ENCODE peak calls at places on chromosomes 3 and 15, in ten cellular contexts. One of them, this sample, is unnamed.

GRCh38 chr3:71097557-71097956 is 486.0 kb downstream of the FOXP1 start:
- DNase-seq in GM13976: no peak
- DNase-seq in A172: no peak
- DNase-seq in NCI-H2029: no peak
- DNase-seq in NAMALWA: no peak
- DNase-seq in thoracic aorta: no peak
- DNase-seq in PC-3: no peak
- DNase-seq in left colon: no peak
- DNase-seq in iPS-NIHi11: no peak
- DNase-seq in left kidney: peak; percentile 55
- DNase-seq in this sample: no peak

GRCh38 chr15:96340611-96341464 is 10.3 kb downstream of the NR2F2 start:
- DNase-seq in GM13976: no peak
- DNase-seq in A172: peak; percentile 10
- DNase-seq in NCI-H2029: no peak
- DNase-seq in NAMALWA: no peak
- DNase-seq in thoracic aorta: no peak
- DNase-seq in PC-3: peak; percentile 13
- DNase-seq in left colon: peak; percentile 56
- DNase-seq in iPS-NIHi11: peak; percentile 56
- DNase-seq in left kidney: peak; percentile 89
- DNase-seq in this sample: no peak

GRCh38 chr3:42115946-42116345 is 24.8 kb downstream of the TRAK1 start:
- DNase-seq in GM13976: no peak
- DNase-seq in A172: no peak
- DNase-seq in NCI-H2029: no peak
- DNase-seq in NAMALWA: no peak
- DNase-seq in thoracic aorta: no peak
- DNase-seq in PC-3: no peak
- DNase-seq in left colon: no peak
- DNase-seq in iPS-NIHi11: no peak
- DNase-seq in left kidney: no peak
- DNase-seq in this sample: no peak

GRCh38 chr3:195159117-195159818 is 111.7 kb downstream of the XXYLT1 start:
- DNase-seq in GM13976: no peak
- DNase-seq in A172: no peak
- DNase-seq in NCI-H2029: no peak
- DNase-seq in NAMALWA: no peak
- DNase-seq in thoracic aorta: no peak
- DNase-seq in PC-3: no peak
- DNase-seq in left colon: no peak
- DNase-seq in iPS-NIHi11: no peak
- DNase-seq in left kidney: no peak
- DNase-seq in this sample: no peak

GRCh38 chr3:126142652-126143051 is 37.7 kb downstream of the ALDH1L1 start:
- DNase-seq in GM13976: no peak
- DNase-seq in A172: no peak
- DNase-seq in NCI-H2029: no peak
- DNase-seq in NAMALWA: no peak
- DNase-seq in thoracic aorta: no peak
- DNase-seq in PC-3: no peak
- DNase-seq in left colon: no peak
- DNase-seq in iPS-NIHi11: no peak
- DNase-seq in left kidney: no peak
- DNase-seq in this sample: no peak

GRCh38 chr15:69468241-69469121 is 15.9 kb downstream of the RPLP1 start:
- DNase-seq in GM13976: peak; percentile 56
- DNase-seq in A172: peak; percentile 83
- DNase-seq in NCI-H2029: peak; percentile 88
- DNase-seq in NAMALWA: no peak
- DNase-seq in thoracic aorta: no peak
- DNase-seq in PC-3: peak; percentile 93
- DNase-seq in left colon: peak; percentile 37
- DNase-seq in iPS-NIHi11: no peak
- DNase-seq in left kidney: peak; percentile 81
- DNase-seq in this sample: peak; percentile 96

GRCh38 chr3:15271785-15272381 is 60.5 kb downstream of the SH3BP5 start:
- DNase-seq in GM13976: peak; percentile 72
- DNase-seq in A172: peak; percentile 54
- DNase-seq in NCI-H2029: no peak
- DNase-seq in NAMALWA: no peak
- DNase-seq in thoracic aorta: no peak
- DNase-seq in PC-3: no peak
- DNase-seq in left colon: peak; percentile 49
- DNase-seq in iPS-NIHi11: no peak
- DNase-seq in left kidney: no peak
- DNase-seq in this sample: peak; percentile 93

GRCh38 chr3:133989931-133990702 is 39.6 kb downstream of the SLCO2A1 start:
- DNase-seq in GM13976: no peak
- DNase-seq in A172: no peak
- DNase-seq in NCI-H2029: no peak
- DNase-seq in NAMALWA: no peak
- DNase-seq in thoracic aorta: no peak
- DNase-seq in PC-3: no peak
- DNase-seq in left colon: no peak
- DNase-seq in iPS-NIHi11: no peak
- DNase-seq in left kidney: no peak
- DNase-seq in this sample: no peak

GRCh38 chr15:77519540-77519939 is 98.9 kb downstream of the HMG20A start:
- DNase-seq in GM13976: no peak
- DNase-seq in A172: no peak
- DNase-seq in NCI-H2029: no peak
- DNase-seq in NAMALWA: no peak
- DNase-seq in thoracic aorta: no peak
- DNase-seq in PC-3: no peak
- DNase-seq in left colon: no peak
- DNase-seq in iPS-NIHi11: no peak
- DNase-seq in left kidney: no peak
- DNase-seq in this sample: no peak

GRCh38 chr15:56323435-56323834 is 41.8 kb upstream of the TEX9 start:
- DNase-seq in GM13976: no peak
- DNase-seq in A172: no peak
- DNase-seq in NCI-H2029: no peak
- DNase-seq in NAMALWA: no peak
- DNase-seq in thoracic aorta: no peak
- DNase-seq in PC-3: no peak
- DNase-seq in left colon: no peak
- DNase-seq in iPS-NIHi11: no peak
- DNase-seq in left kidney: no peak
- DNase-seq in this sample: no peak

GRCh38 chr3:36707623-36708409 is 56.5 kb downstream of the DCLK3 start:
- DNase-seq in GM13976: no peak
- DNase-seq in A172: peak; percentile 98
- DNase-seq in NCI-H2029: no peak
- DNase-seq in NAMALWA: peak; percentile 16
- DNase-seq in thoracic aorta: no peak
- DNase-seq in PC-3: peak; percentile 54
- DNase-seq in left colon: no peak
- DNase-seq in iPS-NIHi11: no peak
- DNase-seq in left kidney: peak; percentile 33
- DNase-seq in this sample: no peak

GRCh38 chr3:37961622-37962455 is 28.7 kb upstream of the VILL start:
- DNase-seq in GM13976: no peak
- DNase-seq in A172: peak; percentile 43
- DNase-seq in NCI-H2029: no peak
- DNase-seq in NAMALWA: no peak
- DNase-seq in thoracic aorta: no peak
- DNase-seq in PC-3: no peak
- DNase-seq in left colon: no peak
- DNase-seq in iPS-NIHi11: no peak
- DNase-seq in left kidney: peak; percentile 57
- DNase-seq in this sample: no peak

GRCh38 chr15:66830358-66830757 is 128.3 kb downstream of the SMAD6 start:
- DNase-seq in GM13976: no peak
- DNase-seq in A172: peak; percentile 83
- DNase-seq in NCI-H2029: no peak
- DNase-seq in NAMALWA: no peak
- DNase-seq in thoracic aorta: no peak
- DNase-seq in PC-3: peak; percentile 90
- DNase-seq in left colon: no peak
- DNase-seq in iPS-NIHi11: no peak
- DNase-seq in left kidney: no peak
- DNase-seq in this sample: no peak

GRCh38 chr3:12663311-12663935 is 494 bp downstream of the RAF1 start:
- DNase-seq in GM13976: no peak
- DNase-seq in A172: peak; percentile 35
- DNase-seq in NCI-H2029: peak; percentile 33
- DNase-seq in NAMALWA: no peak
- DNase-seq in thoracic aorta: peak; percentile 34
- DNase-seq in PC-3: peak; percentile 56
- DNase-seq in left colon: peak; percentile 62
- DNase-seq in iPS-NIHi11: peak; percentile 62
- DNase-seq in left kidney: peak; percentile 74
- DNase-seq in this sample: peak; percentile 12

GRCh38 chr3:191331443-191331842 is 1.1 kb upstream of the UTS2B start:
- DNase-seq in GM13976: no peak
- DNase-seq in A172: peak; percentile 50
- DNase-seq in NCI-H2029: no peak
- DNase-seq in NAMALWA: no peak
- DNase-seq in thoracic aorta: no peak
- DNase-seq in PC-3: peak; percentile 59
- DNase-seq in left colon: no peak
- DNase-seq in iPS-NIHi11: no peak
- DNase-seq in left kidney: peak; percentile 5
- DNase-seq in this sample: no peak

GRCh38 chr3:111329370-111329769 is 212.6 kb upstream of the CD96 start:
- DNase-seq in GM13976: no peak
- DNase-seq in A172: no peak
- DNase-seq in NCI-H2029: no peak
- DNase-seq in NAMALWA: no peak
- DNase-seq in thoracic aorta: no peak
- DNase-seq in PC-3: no peak
- DNase-seq in left colon: no peak
- DNase-seq in iPS-NIHi11: no peak
- DNase-seq in left kidney: peak; percentile 62
- DNase-seq in this sample: no peak

GRCh38 chr15:40047413-40048154 is 8.6 kb upstream of the SRP14 start:
- DNase-seq in GM13976: peak; percentile 79
- DNase-seq in A172: peak; percentile 84
- DNase-seq in NCI-H2029: peak; percentile 49
- DNase-seq in NAMALWA: peak; percentile 50
- DNase-seq in thoracic aorta: no peak
- DNase-seq in PC-3: peak; percentile 82
- DNase-seq in left colon: peak; percentile 71
- DNase-seq in iPS-NIHi11: no peak
- DNase-seq in left kidney: peak; percentile 95
- DNase-seq in this sample: no peak

GRCh38 chr3:43214616-43215015 is 71.7 kb upstream of the SNRK start:
- DNase-seq in GM13976: no peak
- DNase-seq in A172: peak; percentile 37
- DNase-seq in NCI-H2029: no peak
- DNase-seq in NAMALWA: no peak
- DNase-seq in thoracic aorta: no peak
- DNase-seq in PC-3: peak; percentile 91
- DNase-seq in left colon: no peak
- DNase-seq in iPS-NIHi11: no peak
- DNase-seq in left kidney: no peak
- DNase-seq in this sample: no peak

GRCh38 chr3:191123231-191123630 is 75.8 kb upstream of the OSTN start:
- DNase-seq in GM13976: no peak
- DNase-seq in A172: no peak
- DNase-seq in NCI-H2029: no peak
- DNase-seq in NAMALWA: no peak
- DNase-seq in thoracic aorta: no peak
- DNase-seq in PC-3: no peak
- DNase-seq in left colon: no peak
- DNase-seq in iPS-NIHi11: no peak
- DNase-seq in left kidney: no peak
- DNase-seq in this sample: no peak

GRCh38 chr3:178446054-178446453 is 90.2 kb upstream of the KCNMB2 start:
- DNase-seq in GM13976: no peak
- DNase-seq in A172: no peak
- DNase-seq in NCI-H2029: no peak
- DNase-seq in NAMALWA: no peak
- DNase-seq in thoracic aorta: no peak
- DNase-seq in PC-3: no peak
- DNase-seq in left colon: no peak
- DNase-seq in iPS-NIHi11: no peak
- DNase-seq in left kidney: no peak
- DNase-seq in this sample: no peak

GRCh38 chr3:185283374-185283935 is 29.6 kb upstream of the EHHADH start:
- DNase-seq in GM13976: no peak
- DNase-seq in A172: peak; percentile 26
- DNase-seq in NCI-H2029: no peak
- DNase-seq in NAMALWA: no peak
- DNase-seq in thoracic aorta: no peak
- DNase-seq in PC-3: peak; percentile 50
- DNase-seq in left colon: no peak
- DNase-seq in iPS-NIHi11: no peak
- DNase-seq in left kidney: no peak
- DNase-seq in this sample: no peak

GRCh38 chr3:72144773-72145505 is 360.0 kb upstream of the PROK2 start:
- DNase-seq in GM13976: peak; percentile 38
- DNase-seq in A172: no peak
- DNase-seq in NCI-H2029: no peak
- DNase-seq in NAMALWA: no peak
- DNase-seq in thoracic aorta: no peak
- DNase-seq in PC-3: no peak
- DNase-seq in left colon: no peak
- DNase-seq in iPS-NIHi11: no peak
- DNase-seq in left kidney: no peak
- DNase-seq in this sample: no peak

GRCh38 chr3:195129072-195129643 is 141.8 kb downstream of the XXYLT1 start:
- DNase-seq in GM13976: no peak
- DNase-seq in A172: no peak
- DNase-seq in NCI-H2029: no peak
- DNase-seq in NAMALWA: no peak
- DNase-seq in thoracic aorta: no peak
- DNase-seq in PC-3: no peak
- DNase-seq in left colon: no peak
- DNase-seq in iPS-NIHi11: no peak
- DNase-seq in left kidney: no peak
- DNase-seq in this sample: no peak

GRCh38 chr3:170055209-170055608 is 17.4 kb downstream of the GPR160 start:
- DNase-seq in GM13976: peak; percentile 51
- DNase-seq in A172: peak; percentile 37
- DNase-seq in NCI-H2029: no peak
- DNase-seq in NAMALWA: no peak
- DNase-seq in thoracic aorta: no peak
- DNase-seq in PC-3: peak; percentile 60
- DNase-seq in left colon: no peak
- DNase-seq in iPS-NIHi11: no peak
- DNase-seq in left kidney: no peak
- DNase-seq in this sample: no peak

GRCh38 chr3:37453393-37454391 is 279.3 kb upstream of the LRRFIP2 start:
- DNase-seq in GM13976: no peak
- DNase-seq in A172: no peak
- DNase-seq in NCI-H2029: no peak
- DNase-seq in NAMALWA: no peak
- DNase-seq in thoracic aorta: no peak
- DNase-seq in PC-3: no peak
- DNase-seq in left colon: peak; percentile 40
- DNase-seq in iPS-NIHi11: peak; percentile 61
- DNase-seq in left kidney: peak; percentile 78
- DNase-seq in this sample: no peak

GRCh38 chr3:172709776-172710708 is 825 bp downstream of the NCEH1 start:
- DNase-seq in GM13976: peak; percentile 41
- DNase-seq in A172: peak; percentile 21
- DNase-seq in NCI-H2029: peak; percentile 16
- DNase-seq in NAMALWA: peak; percentile 39
- DNase-seq in thoracic aorta: no peak
- DNase-seq in PC-3: peak; percentile 36
- DNase-seq in left colon: peak; percentile 49
- DNase-seq in iPS-NIHi11: peak; percentile 54
- DNase-seq in left kidney: peak; percentile 70
- DNase-seq in this sample: no peak

GRCh38 chr3:56025316-56025715 is 443.0 kb downstream of the ERC2 start:
- DNase-seq in GM13976: no peak
- DNase-seq in A172: no peak
- DNase-seq in NCI-H2029: no peak
- DNase-seq in NAMALWA: no peak
- DNase-seq in thoracic aorta: no peak
- DNase-seq in PC-3: no peak
- DNase-seq in left colon: no peak
- DNase-seq in iPS-NIHi11: no peak
- DNase-seq in left kidney: peak; percentile 7
- DNase-seq in this sample: no peak

GRCh38 chr3:152276688-152277087 is 8.0 kb downstream of the MBNL1 start:
- DNase-seq in GM13976: no peak
- DNase-seq in A172: no peak
- DNase-seq in NCI-H2029: no peak
- DNase-seq in NAMALWA: peak; percentile 37
- DNase-seq in thoracic aorta: no peak
- DNase-seq in PC-3: no peak
- DNase-seq in left colon: no peak
- DNase-seq in iPS-NIHi11: no peak
- DNase-seq in left kidney: no peak
- DNase-seq in this sample: no peak

This sample was measured in central memory CD4-positive, alpha-beta T cell.